ENCODE peak calls at places on chromosomes 11 and 22, in four cellular contexts. R is GM04503, T is fibroblast of the aortic adventitia, Q is NCI-H1092 treated with DMSO at 0.1 percent for 48 hours. B is an unnamed sample.

GRCh38 chr11:79472736-79473536 is 32.1 kb upstream of the TENM4 start:
- DNase-seq in R (no peak), T (no peak), Q (no peak), B (no peak)

GRCh38 chr11:79205786-79206185 is 235.0 kb downstream of the TENM4 start:
- DNase-seq in T (no peak), Q (no peak), R (no peak), B (no peak)

GRCh38 chr22:50447576-50448551 is 27.0 kb downstream of the SBF1 start:
- DNase-seq in Q (no peak), R (no peak), T (no peak), B (no peak)

GRCh38 chr11:118415739-118416068 is 14.3 kb downstream of the ATP5MG start:
- DNase-seq in Q (no peak), T (peak), R (peak), B (no peak)

GRCh38 chr22:38423512-38424503 is 31.2 kb downstream of the KCNJ4 start:
- DNase-seq in Q (no peak), T (no peak), R (no peak), B (no peak)

GRCh38 chr22:39408807-39409206 is 9.2 kb downstream of the TAB1 start:
- DNase-seq in Q (no peak), T (no peak), R (no peak), B (no peak)

GRCh38 chr22:40310081-40310770 is 36.1 kb upstream of the ADSL start:
- DNase-seq in R (peak), Q (no peak), T (peak), B (no peak)

GRCh38 chr11:123300874-123301695 is 106.0 kb upstream of the CLMP start:
- DNase-seq in Q (peak), T (peak), R (no peak), B (no peak)

GRCh38 chr11:112042161-112042960 is 17.2 kb downstream of the DLAT start:
- DNase-seq in Q (no peak), R (no peak), T (peak), B (no peak)

GRCh38 chr11:131888230-131888826 is 517.9 kb downstream of the NTM start:
- DNase-seq in R (peak), T (peak), Q (no peak), B (no peak)

GRCh38 chr11:36023922-36024321 is 80.1 kb downstream of the LDLRAD3 start:
- DNase-seq in Q (no peak), R (no peak), T (peak), B (no peak)

GRCh38 chr11:88175004-88175706 is at the start of gene RAB38:
- DNase-seq in T (no peak), R (no peak), Q (no peak), B (peak)

GRCh38 chr11:80586464-80586863 is 1145.6 kb upstream of the TENM4 start:
- DNase-seq in T (peak), Q (no peak), R (no peak), B (no peak)

GRCh38 chr11:56353991-56354390 is at the start of gene OR8J1:
- DNase-seq in T (no peak), Q (no peak), R (no peak), B (no peak)

GRCh38 chr11:65918211-65919150 is at the start of gene C11orf68:
- DNase-seq in T (no peak), R (no peak), Q (peak), B (no peak)

GRCh38 chr11:57751676-57752253 is at the start of gene BTBD18:
- DNase-seq in Q (no peak), T (peak), R (no peak), B (peak)

GRCh38 chr11:112085822-112086421 is 634 bp downstream of the TIMM8B start:
- DNase-seq in Q (peak), R (no peak), T (no peak), B (no peak)

GRCh38 chr11:88433546-88434230 is 96.2 kb upstream of the CTSC start:
- DNase-seq in Q (no peak), T (no peak), R (no peak), B (no peak)

GRCh38 chr22:45120931-45121330 is 42.8 kb upstream of the NUP50 start:
- DNase-seq in R (no peak), Q (no peak), T (no peak), B (no peak)

GRCh38 chr11:64498151-64498550 is 92.9 kb upstream of the SLC22A12 start:
- DNase-seq in Q (no peak), T (no peak), R (no peak), B (no peak)